ENCODE peak calls at places on chromosomes 5 and 9, in five cellular contexts. B is substantia nigra, R is NCI-H774, Y is BJ, D is globus pallidus. I is an unnamed sample.
A peak's percentile ranks its signal among the peaks of the same experiment; 100 is the strongest.

GRCh38 chr9:126503333-126504085 is 110.2 kb upstream of the LMX1B start:
- DNase-seq in R (no peak), D (no peak), Y (no peak), B (no peak), I (no peak)

GRCh38 chr5:41870621-41871048 is 410 bp upstream of the OXCT1 start:
- DNase-seq in D (no peak), B (no peak), R (no peak), Y (no peak), I (no peak)

GRCh38 chr5:170614071-170614490 is 110.3 kb downstream of the KCNIP1 start:
- DNase-seq in R (no peak), B (no peak), D (no peak), Y (no peak), I (no peak)

GRCh38 chr9:92406506-92406905 is 2.1 kb upstream of the OGN start:
- DNase-seq in R (no peak), Y (no peak), D (peak; percentile 64), B (no peak), I (no peak)

GRCh38 chr9:136011703-136012496 is 50.7 kb upstream of the UBAC1 start:
- DNase-seq in R (no peak), B (peak; percentile 17), D (peak; percentile 51), Y (no peak), I (no peak)

GRCh38 chr9:124345063-124345462 is 70.2 kb downstream of the PSMB7 start:
- DNase-seq in Y (no peak), D (no peak), R (no peak), B (no peak), I (no peak)

GRCh38 chr9:122827759-122828090 is 663 bp downstream of the PDCL start:
- DNase-seq in Y (no peak), D (no peak), R (no peak), B (no peak), I (no peak)

GRCh38 chr5:175573493-175574269 is 84.2 kb upstream of the HRH2 start:
- DNase-seq in R (no peak), B (no peak), D (no peak), Y (no peak), I (no peak)

GRCh38 chr5:177471610-177472356 is 1.7 kb downstream of the DBN1 start:
- DNase-seq in Y (no peak), B (no peak), R (no peak), D (no peak), I (no peak)

GRCh38 chr9:121326924-121327613 is 43.0 kb downstream of the STOM start:
- DNase-seq in B (no peak), R (no peak), Y (no peak), D (no peak), I (no peak)

GRCh38 chr5:142395334-142395733 is 70.5 kb upstream of the SPRY4 start:
- DNase-seq in R (no peak), D (no peak), Y (no peak), B (no peak), I (no peak)

GRCh38 chr9:33196736-33197135 is 29.6 kb upstream of the B4GALT1 start:
- DNase-seq in D (no peak), B (no peak), R (no peak), Y (no peak), I (no peak)

GRCh38 chr9:76459691-76460635 is 981 bp downstream of the GCNT1 start:
- DNase-seq in R (peak; percentile 28), D (peak; percentile 2), Y (no peak), B (no peak), I (peak; percentile 45)

GRCh38 chr5:40446910-40447309 is 232.8 kb upstream of the PTGER4 start:
- DNase-seq in B (no peak), D (no peak), Y (no peak), R (no peak), I (no peak)

GRCh38 chr9:131116281-131117101 is 8.9 kb upstream of the NUP214 start:
- DNase-seq in R (no peak), B (no peak), D (peak; percentile 72), Y (no peak), I (no peak)

GRCh38 chr5:131481569-131481968 is 153.5 kb downstream of the RAPGEF6 start:
- DNase-seq in B (no peak), Y (no peak), R (no peak), D (no peak), I (no peak)

GRCh38 chr5:5629579-5629978 is 207.1 kb downstream of the ICE1 start:
- DNase-seq in R (no peak), D (no peak), B (no peak), Y (no peak), I (no peak)

GRCh38 chr5:181198905-181199519 is 6.0 kb downstream of the TRIM7 start:
- DNase-seq in R (no peak), D (no peak), Y (no peak), B (no peak), I (no peak)

GRCh38 chr9:76379494-76379893 is 14.7 kb downstream of the RFK start:
- DNase-seq in D (no peak), B (no peak), R (peak; percentile 76), Y (no peak), I (peak; percentile 96)

GRCh38 chr5:43602456-43602817 is 543 bp upstream of the NNT start:
- DNase-seq in R (peak; percentile 53), D (peak; percentile 23), B (no peak), Y (no peak), I (peak; percentile 47)

GRCh38 chr9:6272229-6272597 is 56.0 kb upstream of the TPD52L3 start:
- DNase-seq in Y (peak; percentile 26), R (peak; percentile 41), D (no peak), B (no peak), I (no peak)

GRCh38 chr5:136080483-136081180 is 51.8 kb downstream of the TGFBI start:
- DNase-seq in R (no peak), B (no peak), D (peak; percentile 65), Y (peak; percentile 60), I (no peak)

GRCh38 chr5:25713259-25713658 is 1068.5 kb upstream of the CDH10 start:
- DNase-seq in R (no peak), D (no peak), B (no peak), Y (no peak), I (no peak)

GRCh38 chr9:106482733-106483132 is 380.2 kb upstream of the ZNF462 start:
- DNase-seq in D (no peak), R (no peak), Y (no peak), B (no peak), I (no peak)

GRCh38 chr5:56676091-56676768 is 139.1 kb upstream of the MAP3K1 start:
- DNase-seq in Y (no peak), D (no peak), R (no peak), B (no peak), I (no peak)

GRCh38 chr5:159805021-159805420 is 111.3 kb upstream of the ADRA1B start:
- DNase-seq in R (no peak), D (peak; percentile 70), B (no peak), Y (peak; percentile 58), I (no peak)

GRCh38 chr5:89572696-89573095 is 689.7 kb upstream of the MEF2C start:
- DNase-seq in B (no peak), R (no peak), D (no peak), Y (no peak), I (no peak)

GRCh38 chr5:149448831-149449714 is 70.0 kb upstream of the IL17B start:
- DNase-seq in Y (no peak), B (no peak), R (no peak), D (no peak), I (no peak)

GRCh38 chr9:133493845-133494540 is 15.1 kb upstream of the SLC2A6 start:
- DNase-seq in R (no peak), B (no peak), Y (no peak), D (no peak), I (no peak)

GRCh38 chr5:74227081-74227480 is 413.4 kb downstream of the ENC1 start:
- DNase-seq in D (peak; percentile 13), R (no peak), Y (no peak), B (no peak), I (no peak)

I was measured in NCI-H2029.